ENCODE peak calls at places on chromosomes 4 and X, in eight cellular contexts. One of them, this sample, is unnamed.

GRCh38 chr4:180960758-180961401 is 1282.3 kb upstream of the TENM3 start:
- DNase-seq in H1: no peak
- DNase-seq in HCT116: no peak
- DNase-seq in suprapubic skin: no peak
- DNase-seq in breast epithelium: no peak
- DNase-seq in Peyer's patch: no peak
- DNase-seq in HepG2: no peak
- DNase-seq in heart left ventricle: no peak
- DNase-seq in this sample: no peak

GRCh38 chrX:111387470-111387869 is 24.5 kb downstream of the DCX start:
- DNase-seq in H1: no peak
- DNase-seq in HCT116: no peak
- DNase-seq in suprapubic skin: no peak
- DNase-seq in breast epithelium: no peak
- DNase-seq in Peyer's patch: no peak
- DNase-seq in HepG2: no peak
- DNase-seq in heart left ventricle: no peak
- DNase-seq in this sample: no peak

GRCh38 chr4:80268081-80268823 is 1.8 kb downstream of the FGF5 start:
- DNase-seq in H1: peak
- DNase-seq in HCT116: no peak
- DNase-seq in suprapubic skin: no peak
- DNase-seq in breast epithelium: no peak
- DNase-seq in Peyer's patch: no peak
- DNase-seq in HepG2: no peak
- DNase-seq in heart left ventricle: no peak
- DNase-seq in this sample: no peak

GRCh38 chr4:168562021-168562691 is 65.3 kb downstream of the PALLD start:
- DNase-seq in H1: no peak
- DNase-seq in HCT116: no peak
- DNase-seq in suprapubic skin: no peak
- DNase-seq in breast epithelium: no peak
- DNase-seq in Peyer's patch: no peak
- DNase-seq in HepG2: no peak
- DNase-seq in heart left ventricle: no peak
- DNase-seq in this sample: no peak

GRCh38 chrX:150934453-150934852 is 36.0 kb upstream of the CD99L2 start:
- DNase-seq in H1: no peak
- DNase-seq in HCT116: no peak
- DNase-seq in suprapubic skin: no peak
- DNase-seq in breast epithelium: no peak
- DNase-seq in Peyer's patch: no peak
- DNase-seq in HepG2: no peak
- DNase-seq in heart left ventricle: no peak
- DNase-seq in this sample: no peak

GRCh38 chrX:18899796-18900380 is 84.0 kb downstream of the PHKA2 start:
- DNase-seq in H1: no peak
- DNase-seq in HCT116: no peak
- DNase-seq in suprapubic skin: no peak
- DNase-seq in breast epithelium: no peak
- DNase-seq in Peyer's patch: no peak
- DNase-seq in HepG2: no peak
- DNase-seq in heart left ventricle: no peak
- DNase-seq in this sample: no peak

GRCh38 chr4:95165926-95166524 is 382.7 kb downstream of the UNC5C start:
- DNase-seq in H1: no peak
- DNase-seq in HCT116: peak
- DNase-seq in suprapubic skin: no peak
- DNase-seq in breast epithelium: no peak
- DNase-seq in Peyer's patch: no peak
- DNase-seq in HepG2: peak
- DNase-seq in heart left ventricle: no peak
- DNase-seq in this sample: no peak

GRCh38 chr4:48778431-48779094 is 1.5 kb downstream of the FRYL start:
- DNase-seq in H1: no peak
- DNase-seq in HCT116: no peak
- DNase-seq in suprapubic skin: no peak
- DNase-seq in breast epithelium: no peak
- DNase-seq in Peyer's patch: no peak
- DNase-seq in HepG2: peak
- DNase-seq in heart left ventricle: no peak
- DNase-seq in this sample: no peak

GRCh38 chr4:84418032-84418709 is 80.9 kb downstream of the NKX6-1 start:
- DNase-seq in H1: no peak
- DNase-seq in HCT116: no peak
- DNase-seq in suprapubic skin: no peak
- DNase-seq in breast epithelium: no peak
- DNase-seq in Peyer's patch: no peak
- DNase-seq in HepG2: no peak
- DNase-seq in heart left ventricle: no peak
- DNase-seq in this sample: no peak

GRCh38 chr4:98938386-98938785 is 9.5 kb upstream of the EIF4E start:
- DNase-seq in H1: no peak
- DNase-seq in HCT116: no peak
- DNase-seq in suprapubic skin: no peak
- DNase-seq in breast epithelium: no peak
- DNase-seq in Peyer's patch: no peak
- DNase-seq in HepG2: no peak
- DNase-seq in heart left ventricle: no peak
- DNase-seq in this sample: no peak

GRCh38 chr4:4606321-4606720 is 64.5 kb upstream of the STX18 start:
- DNase-seq in H1: no peak
- DNase-seq in HCT116: no peak
- DNase-seq in suprapubic skin: no peak
- DNase-seq in breast epithelium: no peak
- DNase-seq in Peyer's patch: no peak
- DNase-seq in HepG2: no peak
- DNase-seq in heart left ventricle: no peak
- DNase-seq in this sample: no peak

GRCh38 chr4:80231180-80231579 is 33.9 kb downstream of the PRDM8 start:
- DNase-seq in H1: no peak
- DNase-seq in HCT116: no peak
- DNase-seq in suprapubic skin: no peak
- DNase-seq in breast epithelium: no peak
- DNase-seq in Peyer's patch: no peak
- DNase-seq in HepG2: no peak
- DNase-seq in heart left ventricle: no peak
- DNase-seq in this sample: no peak

GRCh38 chrX:136057567-136057966 is 72.3 kb downstream of the SLC9A6 start:
- DNase-seq in H1: no peak
- DNase-seq in HCT116: no peak
- DNase-seq in suprapubic skin: no peak
- DNase-seq in breast epithelium: no peak
- DNase-seq in Peyer's patch: no peak
- DNase-seq in HepG2: no peak
- DNase-seq in heart left ventricle: no peak
- DNase-seq in this sample: no peak

GRCh38 chrX:136061302-136061701 is 76.1 kb downstream of the SLC9A6 start:
- DNase-seq in H1: no peak
- DNase-seq in HCT116: no peak
- DNase-seq in suprapubic skin: no peak
- DNase-seq in breast epithelium: no peak
- DNase-seq in Peyer's patch: no peak
- DNase-seq in HepG2: no peak
- DNase-seq in heart left ventricle: peak
- DNase-seq in this sample: no peak

GRCh38 chrX:136059350-136059749 is 74.1 kb downstream of the SLC9A6 start:
- DNase-seq in H1: no peak
- DNase-seq in HCT116: no peak
- DNase-seq in suprapubic skin: no peak
- DNase-seq in breast epithelium: no peak
- DNase-seq in Peyer's patch: no peak
- DNase-seq in HepG2: no peak
- DNase-seq in heart left ventricle: no peak
- DNase-seq in this sample: no peak

DNA sequence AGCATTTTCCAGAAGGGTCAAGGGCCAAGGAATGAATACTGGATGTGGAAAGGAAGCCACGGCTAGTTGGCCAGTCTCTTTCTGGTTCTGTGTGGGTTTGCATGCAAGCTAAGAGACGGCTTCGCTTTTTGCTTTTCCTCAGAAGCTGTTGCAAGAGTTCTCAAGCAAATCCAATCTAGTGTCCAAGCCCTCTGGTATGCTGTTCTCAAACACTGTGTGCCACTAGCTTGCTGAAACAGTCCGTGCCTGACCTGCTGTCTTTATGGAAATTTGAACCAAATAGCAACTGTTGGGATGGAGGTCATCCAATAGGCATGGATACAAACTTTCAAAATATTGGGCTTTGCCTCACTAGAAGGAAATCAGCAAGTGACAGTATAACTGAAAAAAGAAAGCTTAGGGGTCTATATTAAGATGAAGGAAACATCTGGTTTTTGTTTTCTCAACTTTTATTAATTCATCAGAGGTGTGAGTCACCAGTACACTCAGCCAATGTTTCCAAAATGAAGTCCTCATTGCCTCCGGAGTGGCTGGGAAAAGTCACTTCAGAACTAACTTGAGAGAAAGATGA is 70.5 kb downstream of the SLC9A6 start:
- DNase-seq in H1: no peak
- DNase-seq in HCT116: no peak
- DNase-seq in suprapubic skin: no peak
- DNase-seq in breast epithelium: no peak
- DNase-seq in Peyer's patch: no peak
- DNase-seq in HepG2: no peak
- DNase-seq in heart left ventricle: peak
- DNase-seq in this sample: no peak
- TF ChIP-seq POLR2A in H1: no peak
- TF ChIP-seq POLR2A in HCT116: no peak
- TF ChIP-seq POLR2A in suprapubic skin: no peak
- TF ChIP-seq POLR2A in breast epithelium: no peak
- TF ChIP-seq POLR2A in Peyer's patch: no peak
- TF ChIP-seq POLR2A in HepG2: no peak
- TF ChIP-seq POLR2A in heart left ventricle: no peak
- TF ChIP-seq POLR2A in this sample: no peak

GRCh38 chr4:13541720-13542576 is 2.4 kb downstream of the NKX3-2 start:
- DNase-seq in H1: peak
- DNase-seq in HCT116: no peak
- DNase-seq in suprapubic skin: no peak
- DNase-seq in breast epithelium: no peak
- DNase-seq in Peyer's patch: peak
- DNase-seq in HepG2: no peak
- DNase-seq in heart left ventricle: no peak
- DNase-seq in this sample: no peak

GRCh38 chr4:13539721-13540445 is 4.4 kb downstream of the NKX3-2 start:
- DNase-seq in H1: peak
- DNase-seq in HCT116: no peak
- DNase-seq in suprapubic skin: no peak
- DNase-seq in breast epithelium: no peak
- DNase-seq in Peyer's patch: no peak
- DNase-seq in HepG2: no peak
- DNase-seq in heart left ventricle: no peak
- DNase-seq in this sample: no peak

GRCh38 chr4:13540446-13541175 is 3.7 kb downstream of the NKX3-2 start:
- DNase-seq in H1: peak
- DNase-seq in HCT116: no peak
- DNase-seq in suprapubic skin: no peak
- DNase-seq in breast epithelium: no peak
- DNase-seq in Peyer's patch: no peak
- DNase-seq in HepG2: no peak
- DNase-seq in heart left ventricle: no peak
- DNase-seq in this sample: no peak

GRCh38 chr4:13542577-13543042 is 1.7 kb downstream of the NKX3-2 start:
- DNase-seq in H1: peak
- DNase-seq in HCT116: no peak
- DNase-seq in suprapubic skin: no peak
- DNase-seq in breast epithelium: no peak
- DNase-seq in Peyer's patch: no peak
- DNase-seq in HepG2: no peak
- DNase-seq in heart left ventricle: no peak
- DNase-seq in this sample: no peak

DNA sequence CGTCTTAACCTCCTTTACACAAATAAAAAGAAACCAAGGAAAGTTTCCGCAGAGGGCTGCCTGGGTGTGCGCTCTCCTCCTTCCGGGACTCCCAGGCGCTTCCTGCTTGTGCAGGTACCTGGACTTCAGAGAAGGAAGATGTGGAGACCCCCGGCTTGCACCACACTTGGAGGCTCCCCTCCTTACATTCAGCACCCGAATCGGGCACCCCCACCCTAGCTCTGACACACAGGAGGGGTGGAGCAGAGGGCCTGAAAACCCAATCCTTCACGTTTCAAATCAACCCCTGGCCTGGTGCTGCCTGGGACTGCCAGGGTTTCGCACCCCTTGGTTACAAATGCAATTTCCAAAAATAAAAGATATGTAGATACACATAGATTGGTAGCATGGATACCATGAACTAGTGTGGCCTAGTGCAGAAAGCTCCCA is 3.1 kb downstream of the NKX3-2 start:
- DNase-seq in H1: peak
- DNase-seq in HCT116: no peak
- DNase-seq in suprapubic skin: no peak
- DNase-seq in breast epithelium: no peak
- DNase-seq in Peyer's patch: no peak
- DNase-seq in HepG2: no peak
- DNase-seq in heart left ventricle: no peak
- DNase-seq in this sample: no peak
- H3K4me3 ChIP-seq in H1: peak
- H3K4me3 ChIP-seq in HCT116: no peak
- H3K4me3 ChIP-seq in suprapubic skin: no peak
- H3K4me3 ChIP-seq in breast epithelium: no peak
- H3K4me3 ChIP-seq in Peyer's patch: no peak
- H3K4me3 ChIP-seq in HepG2: no peak
- H3K4me3 ChIP-seq in heart left ventricle: no peak
- H3K4me3 ChIP-seq in this sample: no peak

DNA sequence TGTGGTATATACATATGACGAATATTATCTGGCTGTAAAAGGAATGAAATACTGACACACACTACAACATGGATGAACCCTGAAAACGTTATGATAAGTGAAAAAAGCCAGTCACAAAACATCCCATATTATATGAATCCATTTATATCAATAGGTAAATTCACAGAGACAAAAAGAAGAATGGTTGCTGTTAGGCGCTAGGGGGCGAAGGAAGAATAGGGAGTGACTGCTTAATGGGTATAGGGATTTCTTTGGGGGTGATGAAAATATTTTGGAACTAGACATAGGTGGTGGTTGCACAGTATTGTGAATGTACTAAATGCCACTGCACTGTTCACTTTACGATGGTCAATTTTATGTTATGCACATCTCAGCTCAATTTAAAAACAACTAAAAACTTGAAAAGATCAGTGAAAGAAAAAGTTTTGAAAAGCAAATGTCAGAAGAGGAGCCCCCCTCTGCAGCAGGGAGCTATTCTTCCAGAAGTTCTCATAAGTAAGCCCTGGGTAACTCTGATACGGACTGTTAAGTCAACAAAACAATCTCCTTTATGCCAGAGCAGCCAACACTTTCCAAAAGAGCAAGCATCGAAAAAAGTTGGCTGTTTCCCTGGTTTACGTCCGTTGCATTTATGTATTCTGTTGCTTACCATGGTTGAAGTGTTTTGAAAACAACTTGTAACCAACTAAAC is 96.3 kb upstream of the EGFL6 start:
- DNase-seq in H1: no peak
- DNase-seq in HCT116: no peak
- DNase-seq in suprapubic skin: no peak
- DNase-seq in breast epithelium: no peak
- DNase-seq in Peyer's patch: no peak
- DNase-seq in HepG2: no peak
- DNase-seq in heart left ventricle: no peak
- DNase-seq in this sample: no peak
- TF ChIP-seq CTCF in H1: no peak
- TF ChIP-seq CTCF in HCT116: no peak
- TF ChIP-seq CTCF in suprapubic skin: no peak
- TF ChIP-seq CTCF in breast epithelium: no peak
- TF ChIP-seq CTCF in Peyer's patch: no peak
- TF ChIP-seq CTCF in HepG2: no peak
- TF ChIP-seq CTCF in heart left ventricle: no peak
- TF ChIP-seq CTCF in this sample: no peak

GRCh38 chrX:119565110-119565663 is at the start of gene STEEP1:
- DNase-seq in H1: peak
- DNase-seq in HCT116: peak
- DNase-seq in suprapubic skin: peak
- DNase-seq in breast epithelium: peak
- DNase-seq in Peyer's patch: peak
- DNase-seq in HepG2: peak
- DNase-seq in heart left ventricle: peak
- DNase-seq in this sample: peak
- TF ChIP-seq POLR2A in H1: peak
- TF ChIP-seq POLR2A in HCT116: no peak
- TF ChIP-seq POLR2A in suprapubic skin: no peak
- TF ChIP-seq POLR2A in breast epithelium: no peak
- TF ChIP-seq POLR2A in Peyer's patch: no peak
- TF ChIP-seq POLR2A in HepG2: peak
- TF ChIP-seq POLR2A in heart left ventricle: no peak
- TF ChIP-seq POLR2A in this sample: no peak